ENCODE peak calls at places on chromosomes 11 and 22, in nine cellular contexts. W, R, B, M, D, H, S, E and O are unnamed samples.

GRCh38 chr22:29023172-29023796 is 38.3 kb downstream of the C22orf31 start:
- DNase-seq in W (no peak), R (no peak), B (no peak), M (no peak), D (no peak), H (no peak), S (no peak), E (no peak), O (no peak)

GRCh38 chr11:72750086-72750485 is 2.1 kb downstream of the ARAP1 start:
- DNase-seq in W (no peak), R (no peak), B (no peak), M (no peak), D (peak), H (no peak), S (no peak), E (no peak), O (no peak)

GRCh38 chr11:130181295-130182272 is 22.0 kb downstream of the ST14 start:
- DNase-seq in W (peak), R (no peak), B (no peak), M (no peak), D (no peak), H (peak), S (peak), E (peak), O (no peak)

GRCh38 chr22:22228421-22228820 is 16.2 kb upstream of the VPREB1 start:
- DNase-seq in W (no peak), R (no peak), B (no peak), M (no peak), D (no peak), H (no peak), S (no peak), E (no peak), O (no peak)

GRCh38 chr22:25048659-25049657 is 96.4 kb downstream of the KIAA1671 start:
- DNase-seq in W (peak), R (peak), B (no peak), M (peak), D (peak), H (peak), S (peak), E (peak), O (peak)

GRCh38 chr11:110434952-110435779 is 5.4 kb downstream of the FDX1 start:
- DNase-seq in W (peak), R (no peak), B (no peak), M (no peak), D (no peak), H (no peak), S (peak), E (peak), O (no peak)

GRCh38 chr11:1532606-1533341 is 39.3 kb downstream of the DUSP8 start:
- DNase-seq in W (no peak), R (no peak), B (no peak), M (no peak), D (no peak), H (no peak), S (no peak), E (peak), O (no peak)

GRCh38 chr11:114159320-114159719 is 99.8 kb downstream of the ZBTB16 start:
- DNase-seq in W (peak), R (no peak), B (no peak), M (no peak), D (no peak), H (no peak), S (peak), E (no peak), O (no peak)

GRCh38 chr11:74672956-74673895 is 58.0 kb downstream of the CHRDL2 start:
- DNase-seq in W (peak), R (peak), B (no peak), M (no peak), D (peak), H (peak), S (no peak), E (peak), O (no peak)

GRCh38 chr11:131696584-131697120 is 326.2 kb downstream of the NTM start:
- DNase-seq in W (no peak), R (no peak), B (no peak), M (no peak), D (no peak), H (no peak), S (no peak), E (peak), O (no peak)

GRCh38 chr22:41217553-41218157 is 12.5 kb downstream of the L3MBTL2 start:
- DNase-seq in W (peak), R (peak), B (no peak), M (no peak), D (peak), H (peak), S (peak), E (no peak), O (no peak)

GRCh38 chr11:48063424-48063978 is 83.1 kb downstream of the PTPRJ start:
- DNase-seq in W (peak), R (no peak), B (no peak), M (no peak), D (no peak), H (peak), S (no peak), E (peak), O (no peak)

GRCh38 chr11:63510360-63511130 is 4.7 kb downstream of the LGALS12 start:
- DNase-seq in W (peak), R (no peak), B (peak), M (no peak), D (peak), H (peak), S (no peak), E (no peak), O (no peak)

GRCh38 chr22:46056169-46057041 is 79.4 kb upstream of the WNT7B start:
- DNase-seq in W (peak), R (no peak), B (peak), M (no peak), D (peak), H (no peak), S (no peak), E (peak), O (no peak)

GRCh38 chr11:114953039-114953438 is 274.7 kb downstream of the NXPE2 start:
- DNase-seq in W (no peak), R (no peak), B (no peak), M (no peak), D (no peak), H (no peak), S (no peak), E (no peak), O (no peak)

GRCh38 chr11:111634981-111635705 is 32.9 kb downstream of the SIK2 start:
- DNase-seq in W (peak), R (no peak), B (no peak), M (no peak), D (no peak), H (peak), S (no peak), E (peak), O (no peak)

GRCh38 chr22:41445171-41446056 is 1.2 kb downstream of the TOB2 start:
- DNase-seq in W (peak), R (peak), B (no peak), M (no peak), D (no peak), H (no peak), S (peak), E (no peak), O (no peak)

GRCh38 chr11:23112987-23113886 is 253.0 kb upstream of the CCDC179 start:
- DNase-seq in W (peak), R (peak), B (no peak), M (no peak), D (no peak), H (peak), S (peak), E (peak), O (no peak)

GRCh38 chr11:116993599-116993998 is 104.6 kb downstream of the SIK3 start:
- DNase-seq in W (peak), R (no peak), B (no peak), M (no peak), D (no peak), H (peak), S (no peak), E (no peak), O (peak)

GRCh38 chr11:96162816-96163499 is 180.0 kb downstream of the MAML2 start:
- DNase-seq in W (peak), R (no peak), B (no peak), M (no peak), D (no peak), H (peak), S (no peak), E (no peak), O (no peak)

GRCh38 chr11:66353762-66354161 is 6.3 kb upstream of the B4GAT1 start:
- DNase-seq in W (no peak), R (no peak), B (no peak), M (no peak), D (no peak), H (peak), S (peak), E (no peak), O (no peak)

GRCh38 chr11:100619484-100619883 is 67.6 kb upstream of the ARHGAP42 start:
- DNase-seq in W (peak), R (no peak), B (no peak), M (no peak), D (no peak), H (peak), S (no peak), E (no peak), O (no peak)

GRCh38 chr11:5550440-5551095 is 2.2 kb upstream of the OR52H1 start:
- DNase-seq in W (peak), R (no peak), B (no peak), M (no peak), D (no peak), H (peak), S (no peak), E (peak), O (no peak)

GRCh38 chr22:46045459-46046298 is 68.7 kb upstream of the WNT7B start:
- DNase-seq in W (no peak), R (no peak), B (no peak), M (no peak), D (peak), H (no peak), S (no peak), E (no peak), O (no peak)

GRCh38 chr22:40746428-40747220 is 67.3 kb downstream of the MCHR1 start:
- DNase-seq in W (peak), R (no peak), B (no peak), M (no peak), D (no peak), H (no peak), S (no peak), E (no peak), O (no peak)

GRCh38 chr22:47976219-47976618 is 1213.8 kb downstream of the TBC1D22A start:
- DNase-seq in W (no peak), R (no peak), B (no peak), M (no peak), D (no peak), H (no peak), S (no peak), E (no peak), O (no peak)

GRCh38 chr11:45664376-45665205 is 831 bp downstream of the CHST1 start:
- DNase-seq in W (no peak), R (peak), B (no peak), M (no peak), D (no peak), H (no peak), S (no peak), E (no peak), O (no peak)

GRCh38 chr11:95977534-95978174 is 53.7 kb upstream of the MTMR2 start:
- DNase-seq in W (peak), R (no peak), B (no peak), M (no peak), D (no peak), H (peak), S (no peak), E (peak), O (no peak)

GRCh38 chr22:46462726-46463371 is 74.6 kb downstream of the CELSR1 start:
- DNase-seq in W (peak), R (no peak), B (no peak), M (no peak), D (no peak), H (peak), S (no peak), E (peak), O (no peak)